ENCODE peak calls at places on chromosomes 13 and 19, in eight cellular contexts. X is body of pancreas; D is left lung; Q is stomach; E is esophagus muscularis mucosa; V is brain microvascular endothelial cell; U is right cardiac atrium; N is CD4-positive, CD25-positive, alpha-beta regulatory T cell. H is an unnamed sample. For H3K27me3, the result is how much of the 10 kb centered on the place peaks cover.

GRCh38 chr19:31461814-31462539 is 112.7 kb upstream of the TSHZ3 start:
- DNase-seq in Q (no peak), D (no peak), N (no peak), V (no peak), X (no peak), E (peak), U (no peak), H (no peak)

GRCh38 chr19:795691-796581 is 1.3 kb upstream of the PTBP1 start:
- DNase-seq in N (no peak), X (no peak), E (no peak), V (no peak), D (no peak), Q (no peak), U (peak), H (no peak)

GRCh38 chr13:99926014-99926731 is 45.4 kb downstream of the ZIC5 start:
- DNase-seq in X (peak), N (no peak), D (no peak), Q (peak), U (no peak), E (no peak), V (peak), H (no peak)

GRCh38 chr13:113973218-113974164 is at the start of gene C13orf46:
- DNase-seq in D (peak), V (no peak), E (no peak), N (no peak), Q (no peak), X (no peak), U (peak), H (no peak)

GRCh38 chr19:3375221-3376088 is 9.1 kb downstream of the NFIC start:
- DNase-seq in D (no peak), X (peak), N (no peak), E (peak), V (no peak), U (peak), Q (peak), H (no peak)

GRCh38 chr19:3380829-3381228 is 14.4 kb downstream of the NFIC start:
- DNase-seq in D (no peak), N (no peak), E (no peak), V (no peak), X (peak), U (no peak), Q (no peak), H (no peak)

GRCh38 chr13:97429681-97430081 is 4.3 kb upstream of the RAP2A start:
- DNase-seq in X (no peak), U (no peak), E (no peak), N (no peak), Q (no peak), D (no peak), V (no peak), H (no peak)

GRCh38 chr13:67515895-67516294 is 285.8 kb upstream of the PCDH9 start:
- DNase-seq in V (peak), N (no peak), E (no peak), D (no peak), X (no peak), U (no peak), Q (no peak), H (no peak)

DNA sequence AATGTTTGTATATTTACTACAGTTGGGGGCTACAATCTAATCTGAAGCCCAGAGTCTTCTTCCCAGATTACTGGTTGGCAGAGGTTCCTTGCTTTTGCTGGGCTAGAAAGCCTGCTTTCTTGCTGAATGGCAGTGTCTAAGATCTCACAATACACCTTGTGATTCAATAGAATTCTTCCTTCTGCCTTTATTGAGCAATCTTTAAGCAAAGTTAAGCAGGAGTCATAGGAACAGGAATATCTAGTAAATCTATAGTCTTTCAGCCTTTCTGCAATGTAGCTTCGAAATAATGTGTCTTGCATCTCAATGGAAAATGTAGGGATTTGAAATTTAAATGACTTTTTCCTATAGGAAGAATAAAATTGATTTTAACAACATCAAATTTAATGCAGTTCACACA is 346.1 kb downstream of the SLITRK1 start:
- DNase-seq in Q (no peak), D (no peak), E (no peak), V (no peak), N (no peak), X (no peak), U (no peak), H (no peak)
- H3K27me3 ChIP-seq in Q (under half), D (under half), E (under half), V (under half), N (under half), X (under half), U (under half), H (under half)

GRCh38 chr19:29872224-29872731 is 60.5 kb downstream of the CCNE1 start:
- DNase-seq in U (no peak), X (no peak), D (no peak), E (no peak), V (no peak), N (peak), Q (no peak), H (peak)
- H3K4me3 ChIP-seq in U (no peak), X (no peak), D (no peak), E (no peak), V (no peak), N (no peak), Q (no peak), H (no peak)

DNA sequence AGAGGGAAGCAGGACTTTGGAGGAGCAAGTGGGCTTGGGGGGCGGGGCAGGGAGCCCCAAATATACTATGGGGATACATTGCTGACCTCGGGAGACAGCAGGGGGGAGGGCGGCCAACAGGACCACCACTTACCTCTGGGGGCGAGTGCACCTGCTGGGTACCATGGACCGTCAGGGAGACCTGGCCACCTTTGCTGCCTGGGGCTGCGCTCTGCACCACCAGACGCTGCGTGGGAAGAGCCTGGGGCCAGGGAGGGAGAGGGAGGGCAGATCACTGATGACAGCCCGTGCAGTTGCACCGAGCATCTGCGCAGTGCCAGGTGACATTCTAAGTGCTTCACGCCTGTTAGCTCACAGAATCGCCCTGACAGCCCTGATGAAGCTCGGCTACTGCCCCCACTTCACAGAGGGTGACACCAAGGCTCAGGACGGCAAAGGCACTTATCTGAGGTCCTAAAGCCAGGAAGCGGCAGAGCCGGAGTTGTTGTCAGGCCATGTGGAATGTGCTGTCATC is 24.1 kb downstream of the RFX1 start:
- DNase-seq in Q (no peak), V (no peak), E (no peak), X (no peak), D (no peak), N (no peak), U (no peak), H (no peak)
- H3K27ac ChIP-seq in Q (no peak), V (no peak), E (no peak), X (no peak), D (no peak), N (no peak), U (no peak), H (no peak)

GRCh38 chr13:106633321-106633720 is 65.4 kb upstream of the ARGLU1 start:
- DNase-seq in Q (no peak), U (no peak), N (no peak), V (no peak), X (no peak), E (no peak), D (no peak), H (no peak)

GRCh38 chr13:106636492-106636891 is 68.6 kb upstream of the ARGLU1 start:
- DNase-seq in N (no peak), E (no peak), U (no peak), Q (no peak), D (no peak), X (no peak), V (no peak), H (no peak)

GRCh38 chr13:106640515-106640914 is 72.6 kb upstream of the ARGLU1 start:
- DNase-seq in U (no peak), Q (no peak), D (no peak), X (no peak), V (no peak), E (peak), N (no peak), H (no peak)

GRCh38 chr13:106637519-106637918 is 69.6 kb upstream of the ARGLU1 start:
- DNase-seq in U (no peak), N (no peak), D (no peak), E (no peak), Q (no peak), V (no peak), X (no peak), H (no peak)

DNA sequence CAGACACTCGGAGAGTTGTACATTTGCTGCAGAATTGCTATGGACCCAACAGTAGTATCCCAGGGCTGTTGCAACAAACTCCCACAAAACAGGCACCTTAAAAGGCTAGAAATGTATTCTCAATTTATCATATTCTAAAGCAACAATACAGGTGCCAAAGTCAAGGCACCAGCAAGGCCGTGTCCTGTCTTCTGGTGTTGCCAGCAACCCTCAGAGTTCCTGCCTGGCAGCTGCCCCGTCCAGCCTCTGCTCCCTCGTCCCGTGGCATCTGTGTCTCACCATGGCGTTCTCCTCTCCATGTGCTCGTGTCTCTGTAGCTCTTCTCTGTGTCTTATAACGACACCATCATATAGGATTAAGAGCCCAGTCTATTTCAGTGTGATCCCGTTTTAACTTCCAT is 67.7 kb upstream of the ARGLU1 start:
- DNase-seq in D (no peak), E (no peak), V (no peak), N (no peak), X (no peak), Q (no peak), U (no peak), H (no peak)
- H3K27me3 ChIP-seq in D (under half), E (under half), V (under half), N (under half), X (under half), Q (under half), U (under half), H (under half)

GRCh38 chr19:40759352-40759751 is 8.3 kb downstream of the SNRPA start:
- DNase-seq in Q (no peak), U (no peak), V (no peak), N (no peak), X (no peak), E (no peak), D (no peak), H (no peak)

GRCh38 chr19:40758491-40758890 is 7.5 kb downstream of the SNRPA start:
- DNase-seq in X (no peak), U (peak), N (no peak), Q (no peak), D (no peak), E (no peak), V (no peak), H (no peak)

GRCh38 chr19:40763963-40764362 is 11.4 kb upstream of the MIA start:
- DNase-seq in X (no peak), U (no peak), D (no peak), V (no peak), E (no peak), Q (no peak), N (no peak), H (no peak)

DNA sequence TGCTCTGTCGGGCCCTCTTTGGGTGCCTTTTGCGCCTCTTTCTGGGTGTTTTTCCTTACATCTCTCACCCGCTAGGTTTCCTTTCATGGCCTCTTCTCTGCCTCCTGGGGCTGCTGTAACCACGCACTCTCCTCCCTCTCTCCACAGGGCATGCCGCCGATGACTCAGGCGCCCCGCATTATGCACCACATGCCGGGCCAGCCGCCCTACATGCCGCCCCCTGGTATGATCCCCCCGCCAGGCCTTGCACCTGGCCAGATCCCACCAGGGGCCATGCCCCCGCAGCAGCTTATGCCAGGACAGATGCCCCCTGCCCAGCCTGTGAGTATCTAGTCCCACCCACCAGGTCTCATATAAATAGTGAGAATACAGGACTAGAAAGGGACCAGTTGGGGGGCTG is 11.8 kb downstream of the SNRPA start:
- DNase-seq in E (no peak), U (no peak), V (no peak), X (no peak), D (no peak), Q (no peak), N (no peak), H (no peak)
- H3K4me3 ChIP-seq in E (no peak), U (no peak), V (no peak), X (no peak), D (no peak), Q (no peak), N (no peak), H (no peak)

GRCh38 chr13:62019858-62020257 is 604.2 kb upstream of the PCDH20 start:
- DNase-seq in U (no peak), D (no peak), Q (no peak), N (no peak), V (no peak), X (no peak), E (no peak), H (no peak)

DNA sequence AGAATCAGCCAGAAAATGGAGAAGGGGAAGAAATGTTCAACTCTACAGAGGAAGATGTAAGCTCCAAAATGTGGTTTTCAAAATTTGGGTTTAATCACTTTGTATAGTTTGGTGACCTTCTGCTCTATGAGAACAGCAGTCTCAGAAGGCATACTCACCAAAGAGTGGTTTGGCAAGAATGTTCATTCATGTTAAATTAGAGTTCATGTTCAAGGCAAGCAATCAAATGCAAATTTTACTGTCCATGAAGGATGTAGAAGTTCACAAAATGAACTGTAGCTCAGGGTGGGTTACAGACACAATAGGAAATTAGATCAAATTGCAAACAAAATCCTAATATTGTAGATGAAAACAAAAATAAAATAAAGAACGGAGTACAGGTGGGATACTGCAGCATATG is 606.7 kb upstream of the PCDH20 start:
- DNase-seq in D (no peak), N (no peak), V (no peak), X (no peak), U (no peak), E (no peak), Q (no peak), H (no peak)
- H3K27ac ChIP-seq in D (no peak), N (no peak), V (no peak), X (no peak), U (no peak), E (no peak), Q (no peak), H (no peak)

DNA sequence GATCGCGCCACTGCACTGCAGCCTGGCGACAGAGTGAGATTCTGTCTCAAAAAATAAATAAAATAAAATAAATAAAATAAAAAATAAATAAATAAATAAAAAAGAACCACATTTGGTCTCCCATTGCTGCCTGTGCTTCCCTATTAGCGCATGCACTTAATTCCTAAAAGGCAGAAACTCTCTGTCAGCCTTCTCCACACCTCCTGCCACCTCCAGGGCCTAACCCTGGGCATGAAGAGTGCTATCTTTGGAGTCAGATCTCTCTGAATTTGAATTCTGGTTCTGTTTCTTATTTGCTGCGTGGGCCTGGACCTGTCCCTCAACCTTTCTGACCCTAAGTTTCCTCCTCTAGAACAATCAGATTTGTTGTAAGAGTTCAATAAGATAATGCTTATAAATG is 11.3 kb downstream of the NCAN start:
- DNase-seq in Q (no peak), E (no peak), D (no peak), U (no peak), V (no peak), X (no peak), N (no peak), H (no peak)
- H3K27me3 ChIP-seq in Q (under half), E (under half), D (half or more), U (under half), V (under half), X (under half), N (under half), H (under half)

DNA sequence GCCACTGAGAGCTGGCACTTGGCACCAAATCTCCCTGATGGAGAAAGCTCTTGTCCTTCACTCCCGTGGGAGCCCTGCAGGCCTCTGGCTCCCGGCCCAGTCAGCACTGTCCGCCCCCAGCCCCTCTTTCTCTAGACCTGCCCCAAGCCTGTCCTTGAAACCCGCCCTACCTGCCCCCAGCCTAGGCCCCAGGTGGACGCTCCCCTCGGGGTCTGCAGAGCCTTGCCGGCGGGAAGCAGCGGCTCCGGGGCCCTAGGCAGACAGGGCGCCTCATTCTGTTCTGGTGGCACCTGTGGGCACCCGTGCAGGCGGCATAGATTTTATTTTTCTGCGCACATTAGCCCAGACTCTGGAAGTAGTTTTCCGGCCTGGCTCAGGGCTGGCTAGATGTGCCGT is 17.6 kb downstream of the IL17D start:
- DNase-seq in D (no peak), X (no peak), N (no peak), Q (no peak), U (no peak), E (no peak), V (no peak), H (no peak)
- H3K4me3 ChIP-seq in D (no peak), X (no peak), N (no peak), Q (no peak), U (no peak), E (no peak), V (peak), H (no peak)

GRCh38 chr19:46622118-46622446 is 2.8 kb downstream of the PTGIR start:
- DNase-seq in U (peak), Q (no peak), E (no peak), D (no peak), V (no peak), N (peak), X (no peak), H (no peak)

GRCh38 chr19:46623915-46624502 is 880 bp downstream of the PTGIR start:
- DNase-seq in U (no peak), Q (no peak), D (no peak), V (no peak), X (no peak), E (no peak), N (no peak), H (no peak)

GRCh38 chr19:46620716-46621115 is 4.2 kb downstream of the PTGIR start:
- DNase-seq in U (peak), E (no peak), D (no peak), N (no peak), Q (no peak), V (peak), X (no peak), H (no peak)

GRCh38 chr19:46620267-46620666 is 4.6 kb downstream of the PTGIR start:
- DNase-seq in U (no peak), D (no peak), N (no peak), X (no peak), E (no peak), V (no peak), Q (no peak), H (no peak)

DNA sequence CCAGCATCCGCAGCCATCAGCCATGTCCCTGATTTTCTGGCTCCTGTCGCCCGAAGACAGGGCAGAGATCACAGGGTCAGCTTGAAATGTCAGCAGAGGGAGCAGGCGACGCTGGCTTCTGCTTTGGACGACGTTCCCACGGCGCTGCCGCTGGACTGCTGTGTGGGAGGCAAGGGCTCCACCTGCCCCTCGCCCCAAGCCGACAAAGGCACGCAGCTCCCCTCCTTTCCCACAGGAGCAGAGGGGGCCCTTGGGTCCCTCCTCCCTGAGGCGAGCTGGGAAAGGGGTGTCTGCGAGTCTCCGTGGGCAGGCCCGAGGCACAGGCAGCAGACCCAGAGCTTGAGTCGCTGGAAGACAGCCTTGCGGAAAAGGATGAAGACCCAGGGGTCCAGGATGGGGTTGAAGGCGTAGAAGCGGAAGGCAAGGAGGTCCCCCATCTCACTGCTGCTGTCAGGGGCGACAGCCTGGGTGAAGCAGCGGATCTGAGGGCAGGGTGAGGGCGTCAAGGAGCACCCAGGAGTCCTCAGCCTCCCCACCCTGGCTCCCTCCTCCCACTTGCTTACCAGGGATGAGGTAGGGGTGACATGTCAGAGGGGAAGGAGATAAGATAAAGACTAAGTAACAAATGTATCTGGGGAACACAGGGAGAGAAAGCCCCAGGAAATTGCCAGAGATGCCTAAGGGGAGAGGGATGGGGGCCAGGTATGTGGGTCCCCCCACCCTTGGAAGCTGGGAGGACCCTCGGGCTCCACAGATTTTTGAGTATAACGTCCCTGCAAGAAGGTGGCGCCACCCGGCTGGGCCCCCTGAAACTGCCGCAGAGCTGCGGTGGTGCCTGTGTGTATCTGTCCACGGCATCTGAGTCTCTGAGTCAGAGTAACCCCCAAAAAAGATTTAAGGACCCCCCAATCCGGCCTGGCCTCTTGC is 3.4 kb downstream of the PTGIR start:
- DNase-seq in D (no peak), E (no peak), N (no peak), Q (no peak), V (no peak), X (no peak), U (peak), H (no peak)
- H3K27ac ChIP-seq in D (peak), E (peak), N (peak), Q (peak), V (no peak), X (no peak), U (peak), H (peak)

H was measured in hepatocyte.